ENCODE peak calls at places on chromosomes 12 and 14, in five cellular contexts. W, M, O, I and S are unnamed samples.

GRCh38 chr14:102761206-102761605 is 16.0 kb upstream of the TRAF3 start:
- DNase-seq in M (no peak), I (no peak), W (no peak), O (no peak), S (no peak)

GRCh38 chr12:114809132-114809531 is 125.2 kb upstream of the TBX3 start:
- DNase-seq in M (no peak), I (no peak), O (no peak), W (no peak), S (no peak)

GRCh38 chr14:74886001-74886400 is 4.3 kb downstream of the DLST start:
- DNase-seq in W (no peak), M (peak; percentile 97), O (no peak), I (no peak), S (no peak)

GRCh38 chr12:13428538-13429265 is 232.2 kb downstream of the EMP1 start:
- DNase-seq in O (no peak), I (no peak), W (no peak), M (peak; percentile 46), S (peak; percentile 54)

GRCh38 chr14:33758545-33758944 is 192.3 kb downstream of the EGLN3 start:
- DNase-seq in I (no peak), M (no peak), W (no peak), O (no peak), S (no peak)

GRCh38 chr14:99479160-99479902 is 1.3 kb downstream of the SETD3 start:
- DNase-seq in O (no peak), M (peak; percentile 43), W (no peak), I (no peak), S (no peak)

GRCh38 chr12:28130625-28131598 is 59.3 kb upstream of the CCDC91 start:
- DNase-seq in W (no peak), M (peak; percentile 96), I (no peak), O (no peak), S (peak; percentile 16)

GRCh38 chr14:93035585-93035916 is 80.2 kb downstream of the ITPK1 start:
- DNase-seq in I (no peak), O (no peak), W (no peak), M (no peak), S (no peak)

GRCh38 chr14:88323520-88324199 is 591 bp upstream of the KCNK10 start:
- DNase-seq in I (peak; percentile 84), W (peak; percentile 82), O (no peak), M (peak; percentile 32), S (peak; percentile 51)

GRCh38 chr12:124395284-124395752 is 100.4 kb downstream of the RFLNA start:
- DNase-seq in W (peak; percentile 79), O (no peak), M (peak; percentile 73), I (no peak), S (no peak)

GRCh38 chr12:104215638-104216297 is at the start of gene TXNRD1:
- DNase-seq in M (peak; percentile 92), I (peak; percentile 47), W (no peak), O (peak; percentile 56), S (peak; percentile 93)

GRCh38 chr12:121861549-121862254 is 3.0 kb upstream of the HPD start:
- DNase-seq in O (no peak), M (peak; percentile 38), W (peak; percentile 60), I (no peak), S (peak; percentile 52)

GRCh38 chr12:2974560-2974971 is 15.4 kb downstream of the TEAD4 start:
- DNase-seq in W (no peak), I (no peak), M (peak; percentile 40), O (no peak), S (no peak)

GRCh38 chr14:80944861-80945617 is 3.5 kb upstream of the CEP128 start:
- DNase-seq in W (no peak), O (no peak), M (peak; percentile 18), I (no peak), S (no peak)

GRCh38 chr12:39972119-39972518 is 133.8 kb downstream of the SLC2A13 start:
- DNase-seq in M (peak; percentile 17), I (no peak), W (no peak), O (no peak), S (no peak)
- TF ChIP-seq EZH2phosphoT487 in M (no peak), I (no peak), W (no peak), O (no peak), S (no peak)

DNA sequence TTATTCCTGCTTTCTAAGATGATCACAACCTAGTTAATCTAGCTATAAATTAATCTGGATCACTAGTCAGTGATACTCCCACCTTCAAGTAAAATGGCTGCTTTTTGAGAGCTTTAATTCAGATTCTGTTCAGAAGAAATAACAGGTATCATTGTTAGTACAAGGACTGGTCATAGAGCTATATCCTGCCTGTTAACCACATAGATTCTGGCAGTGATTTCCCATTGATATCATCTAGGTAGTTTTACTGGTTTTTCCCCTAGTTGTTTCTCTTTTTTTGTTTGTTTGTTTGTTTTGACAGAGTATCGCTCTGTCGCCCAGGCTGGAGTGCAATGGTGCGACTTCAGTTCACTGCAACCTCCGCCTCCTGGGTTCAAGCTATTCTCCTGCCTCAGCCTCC is 39.0 kb upstream of the HIF1A start:
- DNase-seq in M (no peak), O (no peak), W (no peak), I (no peak), S (no peak)
- H3K4me2 ChIP-seq in M (no peak overlapping the region), O (no peak overlapping the region), W (no peak overlapping the region), I (no peak overlapping the region), S (no peak overlapping the region)

DNA sequence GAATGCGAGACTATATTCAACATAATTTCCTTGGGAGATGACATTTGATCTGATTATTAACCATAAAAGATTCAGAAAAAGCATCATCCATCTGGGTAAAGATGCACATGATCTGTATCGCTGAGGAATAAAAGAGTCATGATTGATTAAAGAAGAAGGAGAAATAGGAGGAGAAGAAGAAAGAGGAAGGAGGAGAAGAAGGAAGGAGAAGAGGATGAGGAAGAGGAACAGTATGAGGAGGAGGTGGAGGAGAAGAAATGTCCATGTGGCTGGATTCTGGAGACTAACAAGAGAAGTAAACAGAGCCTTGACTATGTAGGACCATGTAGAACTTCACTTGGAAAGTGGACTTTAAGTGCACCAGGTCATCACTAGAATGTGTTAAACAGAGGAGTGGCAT is 947.4 kb downstream of the LRFN5 start:
- DNase-seq in O (no peak), M (no peak), W (no peak), I (no peak), S (no peak)
- TF ChIP-seq EZH2phosphoT487 in O (no peak), M (no peak), W (no peak), I (no peak), S (no peak)

DNA sequence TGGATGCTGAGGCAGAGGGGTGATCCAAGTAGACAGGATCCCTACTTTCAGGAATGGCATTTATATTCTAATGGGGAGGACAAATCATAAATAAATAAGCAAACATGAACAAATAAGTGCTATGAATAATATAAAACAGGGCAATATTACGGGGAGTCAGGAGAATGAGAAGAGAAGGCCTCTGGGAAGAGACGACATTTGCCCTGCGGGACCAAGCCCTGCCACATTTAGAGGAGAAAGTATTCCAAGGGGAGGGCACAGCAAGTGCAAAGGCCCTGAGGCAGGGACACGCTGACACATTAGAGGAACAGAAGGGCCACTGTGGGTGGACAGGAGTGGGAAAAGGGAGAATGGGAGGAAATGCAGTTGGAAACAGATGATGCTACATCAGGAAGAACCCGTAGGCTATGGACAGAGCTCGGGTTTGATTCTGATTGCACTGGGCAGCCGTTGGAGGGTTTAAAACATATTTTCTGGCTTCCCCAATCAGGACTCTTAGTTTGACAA is 1.3 kb downstream of the RNFT2 start:
- DNase-seq in M (no peak), W (no peak), I (no peak), O (no peak), S (no peak)
- H3K4me2 ChIP-seq in M (no peak overlapping the region), W (peak overlapping the region; percentile 72), I (peak overlapping the region; percentile 93), O (peak overlapping the region; percentile 90), S (no peak overlapping the region)

DNA sequence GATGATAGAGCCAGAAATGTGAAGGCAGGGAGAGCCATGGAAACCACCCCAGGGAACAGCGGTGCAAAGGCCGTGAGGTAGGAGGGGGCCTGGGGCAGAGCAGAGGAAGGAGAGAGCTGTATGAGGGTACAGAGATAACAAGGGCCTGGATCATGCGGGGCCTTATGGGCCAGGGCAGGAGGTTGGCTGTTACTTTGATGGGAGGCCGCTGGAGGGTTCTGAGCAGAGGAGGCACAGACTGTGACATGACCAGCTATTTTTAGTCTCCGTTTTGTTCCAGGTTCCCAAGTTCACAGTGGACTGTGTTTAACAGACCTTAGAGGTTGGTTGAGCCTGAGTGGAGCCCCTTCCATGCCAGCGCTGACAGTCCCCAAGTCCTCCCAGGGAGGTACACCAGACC is 118.6 kb downstream of the GCH1 start:
- DNase-seq in W (no peak), O (no peak), I (no peak), M (no peak), S (no peak)
- TF ChIP-seq EZH2phosphoT487 in W (no peak), O (no peak), I (no peak), M (no peak), S (no peak)

GRCh38 chr12:43835656-43836454 is at the start of gene TMEM117:
- DNase-seq in I (peak; percentile 61), W (peak; percentile 86), M (peak; percentile 83), O (no peak), S (peak; percentile 82)
- H3K4me2 ChIP-seq in I (peak within 1 kb of the TSS; percentile 74), W (peak within 1 kb of the TSS; percentile 98), M (peak within 1 kb of the TSS; percentile 85), O (peak within 1 kb of the TSS; percentile 94), S (peak within 1 kb of the TSS; percentile 89)